ENCODE peak calls at places on chromosomes 13 and 19, in four cellular contexts. R is thoracic aorta, H is neural progenitor cell, F is adrenal gland. A is an unnamed sample.

GRCh38 chr13:100394005-100394695 is 194.4 kb downstream of the GGACT start:
- DNase-seq in R (no peak), H (no peak), F (no peak), A (peak; percentile 9)

GRCh38 chr19:45130888-45131615 is 29.7 kb downstream of the NKPD1 start:
- DNase-seq in R (no peak), H (peak; percentile 43), F (peak; percentile 68), A (no peak)

GRCh38 chr13:103431880-103432279 is 365.7 kb upstream of the SLC10A2 start:
- DNase-seq in R (no peak), H (no peak), F (no peak), A (no peak)

GRCh38 chr13:29319451-29319850 is 276.0 kb downstream of the SLC7A1 start:
- DNase-seq in R (no peak), H (peak; percentile 86), F (no peak), A (no peak)

GRCh38 chr13:90750957-90751356 is 596.5 kb upstream of the MIR17HG start:
- DNase-seq in R (no peak), H (no peak), F (no peak), A (no peak)

GRCh38 chr13:113928701-113929627 is 44.9 kb downstream of the C13orf46 start:
- DNase-seq in R (peak; percentile 82), H (no peak), F (peak; percentile 73), A (peak; percentile 92)

GRCh38 chr13:83178008-83178407 is 704.3 kb downstream of the SLITRK1 start:
- DNase-seq in R (no peak), H (no peak), F (no peak), A (no peak)

GRCh38 chr13:72696590-72696989 is 30.8 kb downstream of the MZT1 start:
- DNase-seq in R (no peak), H (no peak), F (no peak), A (no peak)

GRCh38 chr19:459724-460511 is 915 bp downstream of the SHC2 start:
- DNase-seq in R (no peak), H (peak; percentile 82), F (peak; percentile 73), A (peak; percentile 64)

GRCh38 chr13:98103942-98104880 is 38.7 kb upstream of the FARP1 start:
- DNase-seq in R (no peak), H (no peak), F (no peak), A (no peak)

GRCh38 chr19:18833849-18834643 is 2.3 kb downstream of the UPF1 start:
- DNase-seq in R (no peak), H (peak; percentile 71), F (no peak), A (no peak)

GRCh38 chr13:113968463-113969310 is 5.2 kb downstream of the C13orf46 start:
- DNase-seq in R (no peak), H (no peak), F (no peak), A (no peak)

GRCh38 chr13:46994492-46994891 is 97.6 kb upstream of the HTR2A start:
- DNase-seq in R (no peak), H (no peak), F (no peak), A (no peak)

GRCh38 chr19:48934837-48935236 is 1.3 kb downstream of the DHDH start:
- DNase-seq in R (no peak), H (peak; percentile 24), F (no peak), A (no peak)

GRCh38 chr13:27338207-27338606 is 67.6 kb downstream of the RASL11A start:
- DNase-seq in R (no peak), H (no peak), F (no peak), A (no peak)

GRCh38 chr19:10808937-10809655 is 26.9 kb downstream of the TMED1 start:
- DNase-seq in R (no peak), H (no peak), F (no peak), A (no peak)

GRCh38 chr13:25973085-25973484 is 78.7 kb downstream of the SHISA2 start:
- DNase-seq in R (no peak), H (peak; percentile 58), F (no peak), A (no peak)

GRCh38 chr19:8361921-8362793 is 1.8 kb upstream of the ANGPTL4 start:
- DNase-seq in R (peak; percentile 94), H (no peak), F (peak; percentile 98), A (peak; percentile 99)

GRCh38 chr13:99422556-99423220 is 78.6 kb upstream of the TM9SF2 start:
- DNase-seq in R (no peak), H (no peak), F (no peak), A (no peak)

GRCh38 chr13:106506286-106506685 is 29.2 kb downstream of the EFNB2 start:
- DNase-seq in R (no peak), H (no peak), F (no peak), A (no peak)

GRCh38 chr13:88717946-88718345 is 1046.8 kb downstream of the SLITRK5 start:
- DNase-seq in R (no peak), H (no peak), F (no peak), A (no peak)

GRCh38 chr19:53076984-53077383 is 26.2 kb downstream of the ZNF160 start:
- DNase-seq in R (no peak), H (peak; percentile 85), F (peak; percentile 89), A (peak; percentile 73)

GRCh38 chr19:33311326-33311682 is 9.0 kb upstream of the CEBPA start:
- DNase-seq in R (no peak), H (no peak), F (peak; percentile 18), A (no peak)

GRCh38 chr13:112783135-112783945 is 93.5 kb downstream of the ATP11A start:
- DNase-seq in R (no peak), H (no peak), F (peak; percentile 48), A (no peak)

GRCh38 chr19:40798223-40798996 is 581 bp upstream of the EGLN2 start:
- DNase-seq in R (peak; percentile 100), H (peak; percentile 100), F (peak; percentile 100), A (peak; percentile 100)

GRCh38 chr19:15544283-15544682 is 36.0 kb downstream of the CYP4F22 start:
- DNase-seq in R (no peak), H (no peak), F (no peak), A (no peak)

GRCh38 chr13:109381546-109382180 is 404.7 kb downstream of the IRS2 start:
- DNase-seq in R (no peak), H (no peak), F (no peak), A (no peak)

GRCh38 chr13:33323766-33324525 is 38.4 kb upstream of the STARD13 start:
- DNase-seq in R (no peak), H (no peak), F (no peak), A (no peak)

GRCh38 chr13:33322965-33323668 is 37.6 kb upstream of the STARD13 start:
- DNase-seq in R (no peak), H (no peak), F (no peak), A (no peak)

GRCh38 chr13:33319859-33320258 is 34.3 kb upstream of the STARD13 start:
- DNase-seq in R (no peak), H (no peak), F (no peak), A (no peak)

GRCh38 chr13:33322474-33322827 is 36.9 kb upstream of the STARD13 start:
- DNase-seq in R (no peak), H (no peak), F (peak; percentile 72), A (no peak)

DNA sequence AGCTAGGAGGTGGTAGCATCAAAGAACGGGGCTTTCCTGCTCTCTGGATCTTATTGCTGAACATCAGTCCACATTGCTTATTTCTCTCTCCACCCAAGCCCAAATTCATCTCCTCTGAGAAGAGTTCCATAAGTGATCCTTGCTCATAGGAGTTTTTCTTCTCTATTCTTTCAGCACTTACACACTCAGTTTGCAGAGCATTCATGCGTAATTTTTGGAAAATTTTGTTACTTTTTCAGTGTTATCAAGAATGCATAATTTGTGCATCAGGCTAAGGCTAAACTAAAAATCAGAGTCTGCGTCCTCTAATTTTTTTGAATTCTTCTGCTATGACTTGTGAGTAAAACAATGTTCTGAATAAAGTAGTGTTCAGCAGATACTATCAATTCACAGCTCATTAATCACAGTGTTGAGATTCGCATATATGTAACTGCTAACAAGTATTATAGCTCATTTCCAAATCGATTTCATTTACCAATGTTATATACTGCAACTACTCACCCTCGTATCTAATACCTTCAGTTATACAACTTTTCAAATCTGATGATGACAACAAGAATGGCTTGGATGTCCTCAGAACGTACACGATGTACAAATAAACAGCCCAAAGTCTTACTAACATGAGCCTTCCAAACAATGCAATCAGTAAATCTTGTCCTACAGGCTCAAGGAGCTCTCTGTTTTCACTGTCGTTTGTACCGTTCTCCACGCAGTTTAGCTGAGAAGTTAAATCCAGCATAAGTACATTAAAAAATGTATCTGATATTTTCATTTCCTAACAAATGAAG is 36.3 kb upstream of the STARD13 start:
- DNase-seq in R (no peak), H (no peak), F (no peak), A (no peak)
- H3K27ac ChIP-seq in R (peak overlapping the region; percentile 49), H (no peak overlapping the region), F (peak overlapping the region; percentile 11), A (no peak overlapping the region)

GRCh38 chr13:79030513-79030912 is 371.6 kb upstream of the OBI1 start:
- DNase-seq in R (no peak), H (no peak), F (no peak), A (no peak)
- H3K27ac ChIP-seq in R (no peak overlapping the region), H (no peak overlapping the region), F (no peak overlapping the region), A (no peak overlapping the region)

GRCh38 chr19:55440411-55441105 is 2.5 kb downstream of the SHISA7 start:
- DNase-seq in R (no peak), H (peak; percentile 60), F (no peak), A (no peak)
- H3K27ac ChIP-seq in R (no peak overlapping the region), H (no peak overlapping the region), F (no peak overlapping the region), A (no peak overlapping the region)

GRCh38 chr19:38736413-38737280 is 7.6 kb downstream of the CAPN12 start:
- DNase-seq in R (no peak), H (peak; percentile 84), F (peak; percentile 57), A (peak; percentile 74)

GRCh38 chr19:38735257-38735686 is 9.0 kb downstream of the CAPN12 start:
- DNase-seq in R (no peak), H (peak; percentile 72), F (peak; percentile 61), A (no peak)

GRCh38 chr19:38737297-38737865 is 6.9 kb downstream of the CAPN12 start:
- DNase-seq in R (no peak), H (no peak), F (no peak), A (no peak)

GRCh38 chr19:38734426-38735256 is 9.6 kb downstream of the CAPN12 start:
- DNase-seq in R (no peak), H (peak; percentile 41), F (peak; percentile 57), A (no peak)

DNA sequence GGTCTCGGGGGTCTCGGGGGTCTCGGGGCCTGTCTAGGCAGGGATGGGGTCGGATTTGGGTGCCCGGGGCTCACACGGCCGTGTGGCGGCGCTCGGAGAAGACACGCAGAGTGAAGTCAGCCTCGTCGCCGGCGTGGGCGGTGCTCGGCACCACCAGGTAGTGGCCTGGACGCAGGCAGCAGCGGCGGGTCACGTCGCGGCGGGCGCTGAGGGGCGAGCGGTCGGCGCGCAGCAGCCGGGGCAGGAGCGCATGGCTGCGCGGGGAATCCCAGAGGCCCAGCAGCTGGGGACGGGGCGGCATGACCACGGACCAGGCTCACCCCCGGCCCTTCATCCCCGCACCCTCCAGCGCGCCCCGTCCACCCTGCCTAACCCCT is 8.2 kb downstream of the CAPN12 start:
- DNase-seq in R (no peak), H (peak; percentile 82), F (peak; percentile 78), A (peak; percentile 78)
- H3K27ac ChIP-seq in R (no peak overlapping the region), H (no peak overlapping the region), F (no peak overlapping the region), A (peak overlapping the region; percentile 44)

GRCh38 chr19:13029893-13030292 is 34.6 kb downstream of the NFIX start:
- DNase-seq in R (no peak), H (peak; percentile 55), F (no peak), A (no peak)
- H3K27ac ChIP-seq in R (peak overlapping the region; percentile 99), H (no peak overlapping the region), F (no peak overlapping the region), A (no peak overlapping the region)

GRCh38 chr19:41957161-41957837 is 1.8 kb downstream of the RABAC1 start:
- DNase-seq in R (no peak), H (no peak), F (no peak), A (no peak)

GRCh38 chr19:41956621-41957020 is 2.5 kb downstream of the RABAC1 start:
- DNase-seq in R (no peak), H (no peak), F (no peak), A (no peak)

GRCh38 chr19:41959056-41960053 is at the start of gene RABAC1:
- DNase-seq in R (peak; percentile 74), H (peak; percentile 97), F (peak; percentile 94), A (peak; percentile 82)

GRCh38 chr19:41958367-41959055 is 610 bp downstream of the RABAC1 start:
- DNase-seq in R (peak; percentile 59), H (peak; percentile 94), F (peak; percentile 89), A (peak; percentile 91)

GRCh38 chr19:41957838-41958366 is 1.2 kb downstream of the RABAC1 start:
- DNase-seq in R (no peak), H (peak; percentile 92), F (peak; percentile 84), A (peak; percentile 88)
- H3K27ac ChIP-seq in R (peak overlapping the region; percentile 76), H (no peak overlapping the region), F (no peak overlapping the region), A (peak overlapping the region; percentile 41)